ENCODE peak calls at places on chromosomes 4 and X, in eight cellular contexts. K is substantia nigra; N is islet precursor cell; Y is CD8-positive, alpha-beta T cell; W is T-helper 2 cell; J is RPMI8226; Q is NCI-H2171; G is tibial nerve. X is an unnamed sample.
A peak's percentile ranks its signal among the peaks of the same experiment; 100 is the strongest.

GRCh38 chrX:78066110-78066509 is 37.9 kb upstream of the PGK1 start:
- DNase-seq in W (no peak), J (no peak), K (no peak), G (no peak), Q (no peak), Y (no peak), N (no peak), X (no peak)

GRCh38 chrX:41449615-41450014 is 2.5 kb downstream of the NYX start:
- DNase-seq in Y (no peak), N (peak; percentile 49), Q (no peak), G (no peak), K (no peak), W (no peak), J (peak; percentile 78), X (no peak)

GRCh38 chrX:17859609-17860178 is 1.4 kb downstream of the RAI2 start:
- DNase-seq in K (no peak), N (no peak), W (no peak), J (no peak), Y (peak; percentile 48), G (no peak), Q (peak; percentile 15), X (peak; percentile 29)

GRCh38 chrX:63747331-63747730 is 37.7 kb downstream of the ARHGEF9 start:
- DNase-seq in G (no peak), K (no peak), N (no peak), Q (no peak), W (no peak), Y (no peak), J (no peak), X (no peak)

GRCh38 chr4:105060628-105061027 is 86.0 kb upstream of the TET2 start:
- DNase-seq in Y (no peak), W (no peak), J (no peak), G (no peak), Q (no peak), N (peak; percentile 58), K (no peak), X (no peak)

GRCh38 chr4:104727643-104728042 is 232.9 kb upstream of the CXXC4 start:
- DNase-seq in N (no peak), J (no peak), Y (no peak), Q (no peak), W (no peak), G (no peak), K (no peak), X (no peak)

GRCh38 chr4:132056466-132056865 is 1092.6 kb upstream of the PCDH10 start:
- DNase-seq in K (no peak), W (no peak), J (no peak), G (no peak), Y (no peak), Q (no peak), N (no peak), X (no peak)

GRCh38 chr4:29309050-29309449 is 1411.1 kb upstream of the PCDH7 start:
- DNase-seq in K (no peak), Y (no peak), J (no peak), W (no peak), Q (no peak), N (no peak), G (no peak), X (no peak)

GRCh38 chrX:29196501-29196900 is 609.3 kb downstream of the IL1RAPL1 start:
- DNase-seq in N (no peak), Q (no peak), J (no peak), W (no peak), K (no peak), Y (no peak), G (no peak), X (no peak)

GRCh38 chr4:166091914-166092510 is 219.0 kb downstream of the TLL1 start:
- DNase-seq in G (no peak), Y (no peak), N (no peak), K (no peak), W (no peak), Q (peak; percentile 8), J (peak; percentile 22), X (no peak)

GRCh38 chr4:164252286-164252685 is 501.6 kb upstream of the SMIM31 start:
- DNase-seq in G (no peak), Q (no peak), N (peak; percentile 73), Y (no peak), K (peak; percentile 74), W (no peak), J (no peak), X (no peak)

GRCh38 chr4:54731552-54731951 is 73.8 kb downstream of the KIT start:
- DNase-seq in G (no peak), Q (no peak), J (no peak), N (no peak), Y (no peak), K (no peak), W (no peak), X (no peak)

GRCh38 chr4:182878633-182879495 is 38.3 kb downstream of the DCTD start:
- DNase-seq in Y (no peak), K (no peak), N (peak; percentile 43), G (no peak), Q (no peak), W (no peak), J (no peak), X (no peak)

GRCh38 chr4:123266221-123266620 is 130.4 kb upstream of the SPRY1 start:
- DNase-seq in Y (no peak), Q (no peak), G (no peak), W (no peak), K (no peak), N (no peak), J (no peak), X (no peak)

GRCh38 chr4:53962516-53963225 is 101.7 kb downstream of the CHIC2 start:
- DNase-seq in W (no peak), J (no peak), Q (no peak), Y (no peak), G (no peak), N (peak; percentile 96), K (no peak), X (no peak)

GRCh38 chrX:95383778-95384177 is 1300.9 kb upstream of the DIAPH2 start:
- DNase-seq in N (no peak), Y (no peak), J (no peak), G (no peak), Q (no peak), K (no peak), W (no peak), X (no peak)

GRCh38 chr4:111847256-111848108 is 297.8 kb upstream of the FAM241A start:
- DNase-seq in W (no peak), N (peak; percentile 79), Y (no peak), Q (no peak), J (peak; percentile 5), G (no peak), K (no peak), X (no peak)

GRCh38 chr4:4771160-4771559 is 88.3 kb upstream of the MSX1 start:
- DNase-seq in Y (no peak), G (no peak), K (no peak), W (no peak), Q (no peak), N (no peak), J (no peak), X (no peak)

GRCh38 chr4:169164669-169165415 is 105.9 kb downstream of the SH3RF1 start:
- DNase-seq in G (no peak), J (no peak), K (no peak), Y (no peak), N (no peak), Q (no peak), W (no peak), X (no peak)

GRCh38 chr4:23822181-23822580 is 67.7 kb downstream of the PPARGC1A start:
- DNase-seq in W (no peak), Q (no peak), N (no peak), J (no peak), K (no peak), G (no peak), Y (no peak), X (no peak)

GRCh38 chr4:164753873-164754488 is at the start of gene SMIM31:
- DNase-seq in K (no peak), G (no peak), Q (no peak), W (no peak), N (no peak), Y (no peak), J (no peak), X (no peak)

GRCh38 chrX:40479777-40480318 is 100.9 kb upstream of the ATP6AP2 start:
- DNase-seq in Y (no peak), W (no peak), Q (no peak), N (no peak), J (no peak), G (no peak), K (no peak), X (no peak)

GRCh38 chr4:25767877-25768475 is 94.8 kb downstream of the SEL1L3 start:
- DNase-seq in W (no peak), G (peak; percentile 26), K (peak; percentile 67), Q (peak; percentile 1), N (peak; percentile 71), Y (no peak), J (peak; percentile 37), X (no peak)

GRCh38 chr4:25367004-25367621 is 9.9 kb upstream of the ANAPC4 start:
- DNase-seq in Q (no peak), J (peak; percentile 19), W (no peak), Y (no peak), G (no peak), K (no peak), N (no peak), X (no peak)

GRCh38 chr4:76654796-76655195 is 219.8 kb downstream of the SHROOM3 start:
- DNase-seq in W (no peak), K (no peak), Y (no peak), Q (no peak), G (no peak), N (no peak), J (no peak), X (no peak)

GRCh38 chr4:38802561-38803355 is 1.8 kb downstream of the TLR1 start:
- DNase-seq in Q (no peak), Y (no peak), K (no peak), G (no peak), N (no peak), W (no peak), J (no peak), X (no peak)

GRCh38 chr4:6422105-6422504 is 50.3 kb downstream of the PPP2R2C start:
- DNase-seq in G (no peak), Y (no peak), Q (no peak), J (no peak), W (no peak), K (no peak), N (no peak), X (no peak)

GRCh38 chrX:63686878-63687714 is 97.9 kb downstream of the ARHGEF9 start:
- DNase-seq in K (no peak), G (no peak), N (peak; percentile 54), Y (no peak), J (peak; percentile 16), Q (peak; percentile 1), W (no peak), X (no peak)

GRCh38 chr4:123546123-123546654 is 149.6 kb downstream of the SPRY1 start:
- DNase-seq in K (no peak), Q (no peak), W (no peak), J (no peak), G (no peak), Y (no peak), N (no peak), X (no peak)

GRCh38 chr4:68951078-68951805 is at the start of gene UGT2A3:
- DNase-seq in G (no peak), J (no peak), K (no peak), W (no peak), N (no peak), Q (no peak), Y (no peak), X (no peak)